ENCODE peak calls at places on chromosomes 11 and 22, in four cellular contexts. K, L, Q and W are unnamed samples.

GRCh38 chr11:20154381-20154780 is 5.9 kb downstream of the DBX1 start:
- DNase-seq in K (no peak), Q (no peak), L (peak; percentile 89), W (no peak)

GRCh38 chr11:109350091-109350490 is 71.9 kb upstream of the C11orf87 start:
- DNase-seq in Q (no peak), K (no peak), L (peak; percentile 3), W (no peak)

GRCh38 chr11:78019808-78020207 is 3.3 kb downstream of the KCTD14 start:
- DNase-seq in Q (no peak), L (peak; percentile 14), K (no peak), W (no peak)

GRCh38 chr11:26777276-26777939 is 55.5 kb upstream of the SLC5A12 start:
- DNase-seq in K (no peak), L (no peak), Q (no peak), W (no peak)

GRCh38 chr22:38953577-38954413 is 3.6 kb upstream of the APOBEC3A start:
- DNase-seq in K (no peak), Q (no peak), L (no peak), W (no peak)

GRCh38 chr11:114398303-114398920 is 1.9 kb downstream of the C11orf71 start:
- DNase-seq in L (no peak), Q (no peak), K (no peak), W (no peak)

GRCh38 chr11:15213471-15214231 is 98.9 kb downstream of the INSC start:
- DNase-seq in Q (no peak), L (no peak), K (no peak), W (no peak)

GRCh38 chr11:2929880-2930704 is 872 bp upstream of the PHLDA2 start:
- DNase-seq in L (peak; percentile 74), Q (no peak), K (peak; percentile 37), W (no peak)

GRCh38 chr11:121555172-121555571 is 102.4 kb upstream of the SORL1-AS1 start:
- DNase-seq in K (no peak), L (no peak), Q (no peak), W (no peak)

GRCh38 chr22:45516923-45517675 is 14.4 kb downstream of the FBLN1 start:
- DNase-seq in K (no peak), L (peak; percentile 88), Q (no peak), W (no peak)

GRCh38 chr11:35235944-35236666 is 97.1 kb downstream of the CD44 start:
- DNase-seq in K (peak; percentile 90), Q (no peak), L (no peak), W (no peak)

GRCh38 chr11:66311470-66311964 is 5.3 kb downstream of the CD248 start:
- DNase-seq in K (no peak), Q (no peak), L (peak; percentile 82), W (peak; percentile 76)

GRCh38 chr11:44832452-44832851 is 105.7 kb downstream of the TSPAN18 start:
- DNase-seq in Q (no peak), L (no peak), K (no peak), W (no peak)

GRCh38 chr11:57116654-57117053 is 65.1 kb upstream of the LRRC55 start:
- DNase-seq in K (peak; percentile 31), L (peak; percentile 54), Q (no peak), W (peak; percentile 66)

GRCh38 chr11:120707098-120707497 is 195.6 kb downstream of the GRIK4 start:
- DNase-seq in K (no peak), L (no peak), Q (no peak), W (no peak)